ENCODE peak calls at places on chromosome 18, in nine cellular contexts. Q, F, O, X, V, L, M, Y and G are unnamed samples.
A peak's percentile ranks its signal among the peaks of the same experiment; 100 is the strongest.

GRCh38 chr18:75350440-75350839 is 77.1 kb downstream of the SMIM21 start:
- DNase-seq in Q (no peak), F (no peak), O (no peak), X (no peak), V (no peak), L (no peak), M (no peak), Y (no peak), G (no peak)

GRCh38 chr18:72762505-72763122 is 105.2 kb downstream of the NETO1 start:
- DNase-seq in Q (no peak), F (no peak), O (no peak), X (no peak), V (no peak), L (no peak), M (peak; percentile 69), Y (peak; percentile 70), G (peak; percentile 78)

GRCh38 chr18:9705183-9705864 is 2.8 kb upstream of the RAB31 start:
- DNase-seq in Q (no peak), F (no peak), O (peak; percentile 52), X (no peak), V (no peak), L (no peak), M (peak; percentile 86), Y (no peak), G (no peak)

GRCh38 chr18:10330428-10330827 is 124.0 kb upstream of the APCDD1 start:
- DNase-seq in Q (no peak), F (no peak), O (no peak), X (no peak), V (no peak), L (no peak), M (no peak), Y (no peak), G (no peak)

GRCh38 chr18:58640428-58640805 is 11.5 kb upstream of the ALPK2 start:
- DNase-seq in Q (no peak), F (no peak), O (no peak), X (no peak), V (no peak), L (no peak), M (no peak), Y (no peak), G (no peak)

GRCh38 chr18:68469049-68469625 is 245.8 kb downstream of the TMX3 start:
- DNase-seq in Q (no peak), F (no peak), O (no peak), X (no peak), V (no peak), L (no peak), M (no peak), Y (no peak), G (no peak)

GRCh38 chr18:61993831-61994230 is 101.0 kb upstream of the RNF152 start:
- DNase-seq in Q (no peak), F (no peak), O (no peak), X (no peak), V (no peak), L (no peak), M (no peak), Y (no peak), G (no peak)

GRCh38 chr18:27750014-27750413 is 426.9 kb downstream of the CDH2 start:
- DNase-seq in Q (no peak), F (no peak), O (no peak), X (peak; percentile 54), V (no peak), L (no peak), M (peak; percentile 77), Y (peak; percentile 81), G (peak; percentile 88)

GRCh38 chr18:12455511-12455910 is 47.8 kb downstream of the PRELID3A start:
- DNase-seq in Q (no peak), F (no peak), O (no peak), X (no peak), V (no peak), L (peak; percentile 47), M (no peak), Y (no peak), G (no peak)

GRCh38 chr18:79774111-79774510 is 23.6 kb upstream of the KCNG2 start:
- DNase-seq in Q (no peak), F (no peak), O (no peak), X (no peak), V (no peak), L (no peak), M (no peak), Y (no peak), G (no peak)

GRCh38 chr18:26418225-26418624 is 130.1 kb downstream of the KCTD1 start:
- DNase-seq in Q (no peak), F (no peak), O (no peak), X (no peak), V (no peak), L (no peak), M (no peak), Y (no peak), G (no peak)

GRCh38 chr18:48161911-48162698 is 231.6 kb upstream of the SMAD2 start:
- DNase-seq in Q (no peak), F (no peak), O (no peak), X (no peak), V (no peak), L (no peak), M (no peak), Y (no peak), G (peak; percentile 92)

GRCh38 chr18:12890500-12890899 is 6.5 kb upstream of the PTPN2 start:
- DNase-seq in Q (no peak), F (no peak), O (no peak), X (no peak), V (no peak), L (no peak), M (no peak), Y (peak; percentile 11), G (no peak)

GRCh38 chr18:26357960-26358359 is 131.7 kb downstream of the TAF4B start:
- DNase-seq in Q (no peak), F (no peak), O (no peak), X (no peak), V (no peak), L (no peak), M (no peak), Y (no peak), G (no peak)

GRCh38 chr18:7485616-7486015 is 81.5 kb upstream of the PTPRM start:
- DNase-seq in Q (no peak), F (no peak), O (no peak), X (no peak), V (no peak), L (no peak), M (no peak), Y (no peak), G (no peak)